ENCODE peak calls at places on chromosomes 1 and 21, in nine cellular contexts. A is right lobe of liver, F is body of pancreas, K is esophagus squamous epithelium, R is A549, X is IMR-90, B is ovary, U is heart left ventricle, G is stomach. T is an unnamed sample.

GRCh38 chr1:27517907-27518718 is 28.1 kb upstream of the WASF2 start:
- DNase-seq in R (no peak), G (peak; percentile 76), A (no peak), U (no peak), B (no peak), F (no peak), X (no peak), K (no peak), T (no peak)

GRCh38 chr1:1615256-1616044 is at the start of gene MIB2:
- DNase-seq in K (peak; percentile 74), A (peak; percentile 98), U (peak; percentile 98), B (peak; percentile 94), R (peak; percentile 94), G (peak; percentile 97), F (peak; percentile 98), X (peak; percentile 95), T (peak; percentile 96)

GRCh38 chr1:21922103-21923014 is 14.8 kb downstream of the HSPG2 start:
- DNase-seq in F (no peak), A (no peak), R (no peak), U (no peak), K (no peak), B (no peak), X (no peak), G (no peak), T (no peak)

GRCh38 chr1:31855038-31855845 is 39.4 kb upstream of the SPOCD1 start:
- DNase-seq in U (no peak), B (no peak), R (peak; percentile 38), K (no peak), A (no peak), G (no peak), F (no peak), X (peak; percentile 75), T (no peak)

GRCh38 chr1:40951943-40952743 is 27.4 kb upstream of the CTPS1 start:
- DNase-seq in U (peak; percentile 65), X (peak; percentile 29), K (no peak), R (peak; percentile 67), A (peak; percentile 85), G (peak; percentile 83), B (peak; percentile 65), F (peak; percentile 84), T (peak; percentile 89)

GRCh38 chr1:171142081-171142450 is 43.0 kb upstream of the FMO2 start:
- DNase-seq in A (peak; percentile 77), F (peak; percentile 47), B (peak; percentile 68), G (no peak), U (peak; percentile 58), R (no peak), K (no peak), X (peak; percentile 66), T (peak; percentile 41)

GRCh38 chr1:245154429-245155185 is at the start of gene KIF26B:
- DNase-seq in K (no peak), X (peak; percentile 50), A (no peak), U (peak; percentile 44), R (peak; percentile 58), F (no peak), G (no peak), B (peak; percentile 21), T (peak; percentile 38)

GRCh38 chr1:22484741-22485140 is 33.1 kb downstream of the ZBTB40 start:
- DNase-seq in X (no peak), G (no peak), B (no peak), R (no peak), F (no peak), K (no peak), A (no peak), U (no peak), T (no peak)

GRCh38 chr21:18986197-18986596 is 582.6 kb upstream of the TMPRSS15 start:
- DNase-seq in F (no peak), U (no peak), X (no peak), R (no peak), B (no peak), A (no peak), K (no peak), G (no peak), T (no peak)

GRCh38 chr1:232127190-232127589 is 500.6 kb downstream of the DISC1 start:
- DNase-seq in G (no peak), F (no peak), U (no peak), B (no peak), A (no peak), X (peak; percentile 90), R (peak; percentile 71), K (no peak), T (no peak)

GRCh38 chr1:154619181-154619948 is 11.4 kb upstream of the ADAR start:
- DNase-seq in F (no peak), K (no peak), U (no peak), R (no peak), X (no peak), G (no peak), A (no peak), B (no peak), T (no peak)

GRCh38 chr1:167774710-167775109 is 52.9 kb downstream of the MPZL1 start:
- DNase-seq in A (no peak), R (no peak), U (no peak), B (no peak), F (no peak), X (peak; percentile 72), K (no peak), G (no peak), T (no peak)

GRCh38 chr1:205284420-205285144 is 37.0 kb downstream of the NUAK2 start:
- DNase-seq in X (peak; percentile 99), G (peak; percentile 72), U (peak; percentile 84), K (peak; percentile 92), A (peak; percentile 74), F (peak; percentile 89), R (peak; percentile 98), B (peak; percentile 87), T (peak; percentile 98)

GRCh38 chr21:36156339-36156814 is 247 bp upstream of the DOP1B start:
- DNase-seq in R (peak; percentile 98), A (peak; percentile 100), B (peak; percentile 99), U (peak; percentile 100), G (peak; percentile 100), K (peak; percentile 95), X (peak; percentile 98), F (peak; percentile 99), T (peak; percentile 100)

GRCh38 chr1:235199441-235199840 is 38.4 kb upstream of the RBM34 start:
- DNase-seq in K (no peak), X (peak; percentile 33), F (no peak), U (no peak), B (no peak), G (no peak), R (peak; percentile 28), A (no peak), T (no peak)

GRCh38 chr1:66779475-66780078 is 21.5 kb downstream of the INSL5 start:
- DNase-seq in B (no peak), A (no peak), K (no peak), G (no peak), F (no peak), U (no peak), R (no peak), X (no peak), T (no peak)

GRCh38 chr1:221230605-221231004 is 351.4 kb downstream of the HLX start:
- DNase-seq in X (peak; percentile 37), A (peak; percentile 47), R (peak; percentile 47), U (peak; percentile 34), G (no peak), B (no peak), F (peak; percentile 37), K (no peak), T (no peak)

GRCh38 chr1:183164350-183164749 is 21.7 kb upstream of the LAMC2 start:
- DNase-seq in A (no peak), G (no peak), K (no peak), F (no peak), X (peak; percentile 64), B (no peak), U (no peak), R (peak; percentile 89), T (no peak)

GRCh38 chr1:245458761-245459174 is 304.0 kb downstream of the KIF26B start:
- DNase-seq in R (no peak), F (peak; percentile 13), U (no peak), B (no peak), A (no peak), X (peak; percentile 16), K (no peak), G (no peak), T (peak; percentile 24)

GRCh38 chr1:203296456-203297073 is 8.8 kb upstream of the BTG2 start:
- DNase-seq in R (no peak), U (peak; percentile 44), B (no peak), G (no peak), A (no peak), X (no peak), F (no peak), K (no peak), T (no peak)

GRCh38 chr1:85137660-85138059 is 63.2 kb downstream of the SYDE2 start:
- DNase-seq in U (peak; percentile 79), X (no peak), F (peak; percentile 95), R (peak; percentile 28), G (peak; percentile 93), B (no peak), A (peak; percentile 95), K (no peak), T (peak; percentile 22)

GRCh38 chr1:111988743-111989453 is 570 bp downstream of the KCND3 start:
- DNase-seq in G (peak; percentile 26), R (no peak), B (no peak), K (no peak), F (peak; percentile 27), U (peak; percentile 53), X (no peak), A (peak; percentile 81), T (peak; percentile 17)

GRCh38 chr21:45615145-45615711 is 28.3 kb upstream of the PCBP3 start:
- DNase-seq in U (no peak), K (no peak), A (peak; percentile 42), R (peak; percentile 25), X (peak; percentile 31), F (peak; percentile 31), G (peak; percentile 55), B (no peak), T (no peak)
- TF ChIP-seq CTCF in U (no peak), K (no peak), A (no peak), R (no peak), X (no peak), F (no peak), G (no peak), B (no peak), T (no peak)

GRCh38 chr1:202266061-202266765 is 72.6 kb downstream of the LGR6 start:
- DNase-seq in R (no peak), B (no peak), K (no peak), X (no peak), U (no peak), F (no peak), G (peak; percentile 17), A (peak; percentile 12), T (no peak)
- H3K27ac ChIP-seq in R (no peak overlapping the region), B (no peak overlapping the region), K (no peak overlapping the region), X (no peak overlapping the region), U (no peak overlapping the region), F (no peak overlapping the region), G (no peak overlapping the region), A (no peak overlapping the region), T (no peak overlapping the region)

GRCh38 chr1:56516539-56517252 is 62.7 kb downstream of the PLPP3 start:
- DNase-seq in A (no peak), K (no peak), G (peak; percentile 37), U (no peak), X (peak; percentile 65), F (peak; percentile 82), R (no peak), B (no peak), T (no peak)
- TF ChIP-seq POLR2A in A (no peak), K (no peak), G (no peak), U (no peak), X (no peak), F (peak; percentile 46), R (no peak), B (no peak), T (no peak)

DNA sequence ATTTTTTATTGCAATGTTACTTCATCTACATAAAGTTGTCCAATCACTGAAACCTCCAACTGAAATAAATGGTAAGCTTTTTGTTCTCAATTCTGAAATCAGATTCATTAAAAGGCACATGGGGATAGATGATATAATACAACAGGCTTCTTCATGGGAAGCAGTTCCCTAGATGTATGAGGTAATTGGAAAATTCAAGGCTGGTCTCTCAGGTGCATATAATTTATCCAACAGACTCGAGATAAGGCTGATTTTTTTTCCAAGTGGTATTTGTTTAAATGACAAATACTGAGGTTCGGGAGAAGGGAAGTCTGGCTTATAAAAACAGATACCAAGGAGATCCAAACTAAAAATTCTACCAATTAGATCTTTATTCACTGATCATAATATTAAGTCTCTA is 14.2 kb downstream of the TRIM45 start:
- DNase-seq in F (no peak), A (no peak), X (no peak), K (no peak), U (no peak), G (no peak), B (no peak), R (no peak), T (no peak)
- TF ChIP-seq CTCF in F (no peak), A (no peak), X (no peak), K (no peak), U (no peak), G (no peak), B (no peak), R (no peak), T (no peak)

T was measured in adrenal gland.